ENCODE peak calls at places on chromosomes 5 and 9, in six cellular contexts. B is OCI-LY7, Q is hepatocyte, M is upper lobe of right lung, U is esophagus squamous epithelium, V is neuronal stem cell. E is an unnamed sample.

GRCh38 chr9:109447329-109448076 is 50.6 kb downstream of the PTPN3 start:
- DNase-seq in B (no peak), Q (no peak), M (no peak), U (no peak), V (no peak), E (no peak)

GRCh38 chr5:145347026-145347616 is 488.0 kb downstream of the PRELID2 start:
- DNase-seq in B (peak; percentile 2), Q (peak; percentile 68), M (no peak), U (no peak), V (peak; percentile 42), E (peak; percentile 13)

GRCh38 chr5:399296-400281 is 43.4 kb upstream of the EXOC3 start:
- DNase-seq in B (no peak), Q (peak; percentile 95), M (peak; percentile 93), U (peak; percentile 12), V (peak; percentile 80), E (peak; percentile 95)

GRCh38 chr9:96027271-96028131 is 152.0 kb downstream of the ERCC6L2 start:
- DNase-seq in B (no peak), Q (peak; percentile 41), M (peak; percentile 64), U (no peak), V (no peak), E (no peak)

GRCh38 chr5:99104538-99105132 is 175.8 kb upstream of the CHD1 start:
- DNase-seq in B (peak; percentile 23), Q (peak; percentile 64), M (no peak), U (no peak), V (peak; percentile 23), E (peak; percentile 2)

GRCh38 chr9:98642661-98643312 is 65.9 kb downstream of the GABBR2 start:
- DNase-seq in B (no peak), Q (no peak), M (no peak), U (no peak), V (no peak), E (no peak)

GRCh38 chr9:84514421-84514820 is 155.1 kb upstream of the NTRK2 start:
- DNase-seq in B (no peak), Q (no peak), M (no peak), U (no peak), V (no peak), E (no peak)

GRCh38 chr9:131361202-131361833 is 32.6 kb upstream of the PRRC2B start:
- DNase-seq in B (no peak), Q (peak; percentile 57), M (no peak), U (no peak), V (no peak), E (no peak)

GRCh38 chr5:35651002-35651756 is 33.5 kb downstream of the SPEF2 start:
- DNase-seq in B (peak; percentile 83), Q (peak; percentile 51), M (no peak), U (no peak), V (no peak), E (peak; percentile 21)

GRCh38 chr5:98453309-98453708 is 320.2 kb upstream of the RGMB start:
- DNase-seq in B (no peak), Q (no peak), M (no peak), U (no peak), V (no peak), E (no peak)

GRCh38 chr9:84785766-84786547 is 116.4 kb downstream of the NTRK2 start:
- DNase-seq in B (no peak), Q (no peak), M (no peak), U (no peak), V (no peak), E (no peak)

GRCh38 chr9:127898433-127899199 is 787 bp downstream of the ST6GALNAC6 start:
- DNase-seq in B (peak; percentile 33), Q (peak; percentile 63), M (no peak), U (no peak), V (no peak), E (peak; percentile 64)
- H3K27ac ChIP-seq in B (peak overlapping the region; percentile 42), Q (peak overlapping the region; percentile 87), M (peak overlapping the region; percentile 94), U (peak overlapping the region; percentile 92), V (peak overlapping the region; percentile 54), E (peak overlapping the region; percentile 90)

GRCh38 chr5:133718457-133718856 is 106.1 kb upstream of the FSTL4 start:
- DNase-seq in B (no peak), Q (no peak), M (no peak), U (no peak), V (no peak), E (no peak)
- H3K9me3 ChIP-seq in B (peaks cover 17% of the 10 kb centered on the region), Q (peaks cover 4% of the 10 kb centered on the region), M (peaks cover 14% of the 10 kb centered on the region), U (peaks cover 13% of the 10 kb centered on the region), V (peaks cover 3% of the 10 kb centered on the region), E (no peaks in the 10 kb centered on the region)

GRCh38 chr5:4159681-4160080 is 564.0 kb downstream of the IRX1 start:
- DNase-seq in B (no peak), Q (no peak), M (no peak), U (no peak), V (no peak), E (no peak)

GRCh38 chr5:4164167-4164566 is 568.5 kb downstream of the IRX1 start:
- DNase-seq in B (no peak), Q (no peak), M (no peak), U (no peak), V (no peak), E (no peak)

GRCh38 chr5:4156153-4156552 is 560.5 kb downstream of the IRX1 start:
- DNase-seq in B (no peak), Q (no peak), M (no peak), U (no peak), V (no peak), E (no peak)

GRCh38 chr5:4156889-4157288 is 561.3 kb downstream of the IRX1 start:
- DNase-seq in B (no peak), Q (no peak), M (no peak), U (no peak), V (no peak), E (no peak)

GRCh38 chr5:4158750-4159447 is 563.3 kb downstream of the IRX1 start:
- DNase-seq in B (no peak), Q (no peak), M (no peak), U (no peak), V (no peak), E (no peak)
- H3K27ac ChIP-seq in B (no peak overlapping the region), Q (no peak overlapping the region), M (no peak overlapping the region), U (no peak overlapping the region), V (no peak overlapping the region), E (no peak overlapping the region)

GRCh38 chr5:141388661-141389060 is 1.2 kb downstream of the PCDHGB4 start:
- DNase-seq in B (no peak), Q (no peak), M (no peak), U (no peak), V (no peak), E (no peak)

GRCh38 chr5:141384471-141385267 is 2.1 kb downstream of the PCDHGA7 start:
- DNase-seq in B (no peak), Q (no peak), M (no peak), U (no peak), V (no peak), E (no peak)

GRCh38 chr5:141382469-141383294 is at the start of gene PCDHGA7:
- DNase-seq in B (peak; percentile 59), Q (no peak), M (no peak), U (no peak), V (no peak), E (no peak)

DNA sequence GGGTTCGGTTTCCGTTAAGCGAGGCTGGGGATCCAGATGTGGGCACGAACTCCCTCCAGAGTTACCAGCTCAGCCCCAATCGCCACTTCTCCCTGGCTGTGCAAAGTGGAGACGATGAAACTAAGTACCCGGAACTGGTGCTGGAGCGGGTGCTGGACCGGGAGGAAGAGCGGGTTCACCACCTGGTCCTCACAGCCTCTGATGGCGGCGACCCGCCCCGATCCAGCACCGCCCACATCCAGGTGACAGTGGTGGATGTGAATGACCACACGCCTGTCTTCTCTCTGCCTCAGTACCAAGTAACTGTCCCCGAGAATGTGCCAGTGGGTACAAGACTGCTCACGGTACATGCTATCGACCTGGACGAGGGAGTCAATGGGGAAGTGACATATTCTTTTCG is 803 bp downstream of the PCDHGA7 start:
- DNase-seq in B (no peak), Q (no peak), M (no peak), U (no peak), V (no peak), E (no peak)
- H3K9me3 ChIP-seq in B (no peaks in the 10 kb centered on the region), Q (peaks cover 1% of the 10 kb centered on the region), M (peaks cover 19% of the 10 kb centered on the region), U (peaks cover 77% of the 10 kb centered on the region), V (peaks cover 20% of the 10 kb centered on the region), E (peaks cover 43% of the 10 kb centered on the region)

GRCh38 chr5:176785184-176786145 is 24.9 kb upstream of the UNC5A start:
- DNase-seq in B (no peak), Q (no peak), M (peak; percentile 48), U (no peak), V (no peak), E (no peak)
- H3K27ac ChIP-seq in B (no peak overlapping the region), Q (no peak overlapping the region), M (no peak overlapping the region), U (no peak overlapping the region), V (no peak overlapping the region), E (no peak overlapping the region)

DNA sequence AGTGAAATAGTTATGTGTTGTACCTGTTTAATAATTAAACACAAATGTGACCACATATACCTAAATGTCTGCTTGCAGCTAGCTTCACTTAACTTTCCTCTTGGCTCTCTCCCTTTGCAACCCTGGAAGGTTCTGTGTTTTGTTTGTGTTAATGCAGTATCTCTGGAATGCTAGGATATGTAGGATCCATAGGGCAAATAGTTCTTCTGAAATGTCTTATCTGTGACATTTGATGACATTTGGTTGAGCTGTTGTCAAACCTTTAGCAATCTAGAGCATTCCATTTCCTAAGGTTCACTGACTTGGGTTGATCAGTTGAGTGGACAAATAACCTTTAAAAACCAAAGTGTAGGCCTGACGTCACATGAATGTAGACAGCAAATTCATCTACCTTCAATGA is 21.8 kb downstream of the CTNNA1 start:
- DNase-seq in B (no peak), Q (no peak), M (no peak), U (no peak), V (no peak), E (no peak)
- H3K9me3 ChIP-seq in B (no peaks in the 10 kb centered on the region), Q (no peaks in the 10 kb centered on the region), M (no peaks in the 10 kb centered on the region), U (no peaks in the 10 kb centered on the region), V (peaks cover 8% of the 10 kb centered on the region), E (no peaks in the 10 kb centered on the region)

GRCh38 chr5:166488560-166488959 is 1802.9 kb upstream of the WWC1 start:
- DNase-seq in B (no peak), Q (no peak), M (no peak), U (no peak), V (no peak), E (no peak)

GRCh38 chr5:166493627-166494026 is 1797.8 kb upstream of the WWC1 start:
- DNase-seq in B (no peak), Q (peak; percentile 34), M (no peak), U (no peak), V (no peak), E (no peak)

GRCh38 chr5:166497705-166498104 is 1793.7 kb upstream of the WWC1 start:
- DNase-seq in B (no peak), Q (no peak), M (no peak), U (no peak), V (no peak), E (no peak)

GRCh38 chr5:166493042-166493441 is 1798.4 kb upstream of the WWC1 start:
- DNase-seq in B (no peak), Q (no peak), M (no peak), U (no peak), V (no peak), E (no peak)
- H3K27ac ChIP-seq in B (no peak overlapping the region), Q (no peak overlapping the region), M (peak overlapping the region; percentile 2), U (no peak overlapping the region), V (no peak overlapping the region), E (no peak overlapping the region)